ENCODE peak calls at places on chromosomes 6 and 20, in six cellular contexts. V is GF-D8; O is GM12865; Y is activated naive CD8-positive, alpha-beta T cell treated with anti-CD3 and anti-CD28 coated beads for 36 hours; Z is NCI-H1694 treated with DMSO at 0.1 percent for 48 hours; R is NCI-H2029. A is an unnamed sample.

GRCh38 chr6:147911686-147912085 is 403.2 kb downstream of the SAMD5 start:
- DNase-seq in V (no peak), R (no peak), Z (no peak), Y (no peak), O (no peak), A (no peak)

GRCh38 chr6:3530515-3530914 is 73.7 kb upstream of the SLC22A23 start:
- DNase-seq in Z (no peak), R (no peak), V (no peak), Y (no peak), O (no peak), A (no peak)

GRCh38 chr6:152634773-152635172 is 2.4 kb downstream of the SYNE1 start:
- DNase-seq in R (no peak), Y (no peak), Z (no peak), V (no peak), O (peak; percentile 85), A (no peak)

GRCh38 chr6:12383448-12383847 is 93.3 kb downstream of the EDN1 start:
- DNase-seq in Y (no peak), V (no peak), R (no peak), O (peak; percentile 88), Z (no peak), A (no peak)

GRCh38 chr6:474454-475185 is 83.1 kb downstream of the IRF4 start:
- DNase-seq in Y (peak; percentile 84), V (no peak), O (peak; percentile 86), R (no peak), Z (no peak), A (no peak)

GRCh38 chr6:147218797-147219196 is 14.6 kb downstream of the STXBP5 start:
- DNase-seq in Y (no peak), O (no peak), R (no peak), V (no peak), Z (no peak), A (no peak)

GRCh38 chr6:84854801-84855400 is 90.5 kb upstream of the TBX18 start:
- DNase-seq in Z (no peak), R (no peak), V (no peak), O (no peak), Y (no peak), A (no peak)

GRCh38 chr6:73285674-73286283 is 22.8 kb upstream of the KHDC1 start:
- DNase-seq in Z (peak; percentile 33), R (no peak), Y (no peak), V (no peak), O (peak; percentile 33), A (peak; percentile 76)

GRCh38 chr20:61478094-61478493 is 226.0 kb downstream of the CDH4 start:
- DNase-seq in O (no peak), R (no peak), Z (no peak), V (no peak), Y (no peak), A (no peak)

GRCh38 chr6:169884158-169884557 is 132.7 kb downstream of the ERMARD start:
- DNase-seq in R (no peak), O (no peak), V (no peak), Z (no peak), Y (no peak), A (no peak)

GRCh38 chr20:32832664-32833063 is 12.9 kb downstream of the MAPRE1 start:
- DNase-seq in V (no peak), R (no peak), O (no peak), Z (no peak), Y (peak; percentile 29), A (no peak)

GRCh38 chr6:35213824-35214756 is at the start of gene SCUBE3:
- DNase-seq in Y (peak; percentile 12), Z (peak; percentile 12), O (peak; percentile 20), R (no peak), V (no peak), A (peak; percentile 42)

GRCh38 chr20:1664911-1665310 is 7.3 kb upstream of the SIRPG start:
- DNase-seq in R (no peak), V (peak; percentile 21), Z (no peak), Y (peak; percentile 74), O (peak; percentile 21), A (no peak)

GRCh38 chr6:107823047-107823557 is 1.0 kb downstream of the SCML4 start:
- DNase-seq in Y (peak; percentile 72), V (no peak), R (no peak), Z (no peak), O (no peak), A (no peak)

GRCh38 chr6:145735356-145736165 is at the start of gene EPM2A:
- DNase-seq in Y (peak; percentile 79), O (peak; percentile 94), R (peak; percentile 32), Z (peak; percentile 10), V (peak; percentile 64), A (peak; percentile 78)

GRCh38 chr20:43187476-43188233 is 2.1 kb downstream of the PTPRT start:
- DNase-seq in V (no peak), R (peak; percentile 45), Z (peak; percentile 1), O (peak; percentile 67), Y (peak; percentile 61), A (peak; percentile 44)

GRCh38 chr6:145733770-145734169 is 1.6 kb downstream of the EPM2A start:
- DNase-seq in Z (no peak), O (no peak), R (no peak), Y (no peak), V (peak; percentile 25), A (peak; percentile 2)

GRCh38 chr6:54010340-54011276 is 100.6 kb upstream of the MLIP start:
- DNase-seq in R (no peak), V (no peak), Z (no peak), O (no peak), Y (no peak), A (no peak)

GRCh38 chr6:17847203-17847602 is 140.2 kb downstream of the KIF13A start:
- DNase-seq in R (no peak), V (no peak), O (no peak), Z (no peak), Y (no peak), A (no peak)

GRCh38 chr20:46557231-46557956 is 6.9 kb upstream of the OCSTAMP start:
- DNase-seq in O (no peak), Z (no peak), V (no peak), Y (no peak), R (no peak), A (peak; percentile 60)

GRCh38 chr6:148771896-148772554 is 25.2 kb downstream of the UST start:
- DNase-seq in Z (no peak), Y (no peak), R (no peak), O (no peak), V (no peak), A (no peak)

A was measured in IMR-90.